ENCODE peak calls at places on chromosomes 11 and 22, in seven cellular contexts. O, W, T, N, K, P and M are unnamed samples. For H3K36me3, the result is how much of the 10 kb centered on the place peaks cover.

GRCh38 chr11:8679006-8679405 is 3.5 kb downstream of the TRIM66 start:
- DNase-seq in O (no peak), W (no peak), T (no peak), N (no peak), K (no peak), P (no peak), M (no peak)

GRCh38 chr11:69010361-69010891 is 2.6 kb downstream of the MRGPRF start:
- DNase-seq in O (peak), W (no peak), T (no peak), N (no peak), K (no peak), P (peak), M (peak)

GRCh38 chr22:35728639-35729308 is 11.1 kb downstream of the APOL5 start:
- DNase-seq in O (no peak), W (no peak), T (no peak), N (no peak), K (no peak), P (no peak), M (no peak)

GRCh38 chr11:40027737-40028136 is 1431.7 kb downstream of the LRRC4C start:
- DNase-seq in O (no peak), W (no peak), T (no peak), N (no peak), K (no peak), P (no peak), M (no peak)

GRCh38 chr11:96316869-96317268 is 26.1 kb downstream of the MAML2 start:
- DNase-seq in O (no peak), W (no peak), T (no peak), N (no peak), K (no peak), P (no peak), M (no peak)

GRCh38 chr11:67532889-67533288 is 9.6 kb upstream of the CABP2 start:
- DNase-seq in O (no peak), W (no peak), T (no peak), N (no peak), K (no peak), P (no peak), M (no peak)

GRCh38 chr11:69095300-69095699 is 46.6 kb downstream of the TPCN2 start:
- DNase-seq in O (peak), W (no peak), T (no peak), N (no peak), K (no peak), P (no peak), M (no peak)

GRCh38 chr22:24157783-24158170 is 23.5 kb upstream of the SUSD2 start:
- DNase-seq in O (no peak), W (no peak), T (peak), N (no peak), K (peak), P (no peak), M (no peak)

GRCh38 chr11:315051-315481 is 1.2 kb downstream of the IFITM1 start:
- DNase-seq in O (peak), W (no peak), T (no peak), N (no peak), K (no peak), P (no peak), M (no peak)

GRCh38 chr11:57219021-57219627 is 17.9 kb downstream of the APLNR start:
- DNase-seq in O (no peak), W (no peak), T (peak), N (no peak), K (no peak), P (no peak), M (no peak)

DNA sequence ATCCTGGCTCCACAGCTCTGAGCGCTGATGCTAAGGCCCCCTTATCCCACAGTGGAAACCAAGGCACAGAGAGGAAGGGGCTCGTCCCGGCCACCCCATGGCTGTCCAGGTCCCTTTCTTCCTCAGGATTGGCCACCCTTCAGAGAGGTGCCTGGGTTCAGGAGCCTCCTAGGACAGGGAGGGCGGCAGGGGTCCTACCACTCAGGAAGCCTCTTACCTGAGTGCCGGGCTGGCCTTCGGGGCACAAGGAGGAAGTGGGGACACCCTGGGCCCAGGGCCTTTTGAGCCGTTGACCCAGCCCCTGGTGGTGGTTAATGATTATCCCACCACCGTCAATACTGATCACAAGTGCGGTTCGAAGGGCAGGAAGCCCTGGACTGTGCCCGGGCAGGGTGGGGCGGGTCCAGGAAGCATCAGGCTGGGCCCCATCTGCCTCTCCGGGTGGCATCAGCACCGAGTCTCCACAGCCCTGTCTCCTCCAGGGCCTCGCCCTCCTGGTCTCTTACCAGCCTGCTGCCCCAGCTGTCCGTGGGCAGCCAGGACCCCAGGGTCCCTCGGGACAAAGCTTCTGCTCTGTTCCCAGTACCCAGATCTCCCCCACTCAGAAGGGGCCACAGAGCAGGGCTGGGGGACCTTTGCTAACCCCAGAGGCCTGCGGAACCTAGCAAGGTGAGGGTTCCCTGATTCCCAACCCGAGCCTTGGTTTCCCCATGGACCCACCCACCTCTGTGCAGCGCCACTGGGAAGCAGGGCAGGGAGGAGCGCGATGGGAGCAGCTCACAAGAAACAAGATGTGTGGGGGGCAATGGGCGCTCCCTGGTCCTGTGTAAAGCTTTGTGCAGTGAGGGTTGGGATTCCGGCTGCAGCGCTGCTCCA is 15.0 kb upstream of the EHD1 start:
- DNase-seq in O (no peak), W (no peak), T (no peak), N (no peak), K (no peak), P (no peak), M (no peak)
- H3K4me3 ChIP-seq in O (no peak), W (no peak), T (no peak), N (no peak), K (no peak), P (peak), M (no peak)

DNA sequence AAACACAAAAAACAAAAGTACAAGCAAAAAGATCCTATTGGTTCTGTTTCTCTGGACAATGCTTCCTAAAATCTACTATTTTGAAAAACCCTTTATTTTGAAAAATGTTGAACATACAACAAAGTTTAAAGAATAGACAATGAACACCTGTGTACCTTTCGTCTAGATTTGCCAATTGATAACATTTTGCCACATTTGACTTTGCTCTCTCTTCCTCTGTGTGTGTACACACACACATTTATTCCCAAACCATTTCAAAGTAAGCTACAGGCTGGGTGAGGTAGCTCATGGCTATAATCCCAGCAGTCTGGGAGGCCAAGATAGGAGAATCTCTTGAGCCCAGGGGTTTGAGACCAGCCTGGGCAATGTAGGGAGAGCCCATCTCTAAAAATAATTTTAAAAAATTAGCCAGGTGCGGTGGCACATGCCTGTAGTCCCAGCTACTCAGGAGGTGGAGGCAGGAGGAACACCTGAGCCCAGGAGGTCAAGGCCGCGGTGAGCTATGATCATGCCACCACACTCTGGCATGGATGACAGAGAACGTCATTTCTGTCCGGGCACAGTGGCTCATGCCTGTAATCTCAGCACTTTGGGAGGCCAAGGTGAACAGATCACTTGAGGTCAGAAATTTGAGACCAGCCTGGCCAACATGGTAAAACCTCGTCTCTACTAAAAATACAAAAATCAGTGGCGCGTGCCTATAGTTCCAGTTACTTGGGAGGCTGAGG is 5.3 kb upstream of the PSMC3 start:
- DNase-seq in O (no peak), W (no peak), T (no peak), N (no peak), K (no peak), P (no peak), M (no peak)
- H3K36me3 ChIP-seq in O (under half), W (under half), T (under half), N (under half), K (under half), P (under half), M (under half)

GRCh38 chr11:3169235-3169951 is 4.3 kb upstream of the OSBPL5 start:
- DNase-seq in O (peak), W (no peak), T (peak), N (no peak), K (no peak), P (peak), M (peak)
- H3K4me3 ChIP-seq in O (no peak), W (peak), T (peak), N (no peak), K (peak), P (peak), M (no peak)

DNA sequence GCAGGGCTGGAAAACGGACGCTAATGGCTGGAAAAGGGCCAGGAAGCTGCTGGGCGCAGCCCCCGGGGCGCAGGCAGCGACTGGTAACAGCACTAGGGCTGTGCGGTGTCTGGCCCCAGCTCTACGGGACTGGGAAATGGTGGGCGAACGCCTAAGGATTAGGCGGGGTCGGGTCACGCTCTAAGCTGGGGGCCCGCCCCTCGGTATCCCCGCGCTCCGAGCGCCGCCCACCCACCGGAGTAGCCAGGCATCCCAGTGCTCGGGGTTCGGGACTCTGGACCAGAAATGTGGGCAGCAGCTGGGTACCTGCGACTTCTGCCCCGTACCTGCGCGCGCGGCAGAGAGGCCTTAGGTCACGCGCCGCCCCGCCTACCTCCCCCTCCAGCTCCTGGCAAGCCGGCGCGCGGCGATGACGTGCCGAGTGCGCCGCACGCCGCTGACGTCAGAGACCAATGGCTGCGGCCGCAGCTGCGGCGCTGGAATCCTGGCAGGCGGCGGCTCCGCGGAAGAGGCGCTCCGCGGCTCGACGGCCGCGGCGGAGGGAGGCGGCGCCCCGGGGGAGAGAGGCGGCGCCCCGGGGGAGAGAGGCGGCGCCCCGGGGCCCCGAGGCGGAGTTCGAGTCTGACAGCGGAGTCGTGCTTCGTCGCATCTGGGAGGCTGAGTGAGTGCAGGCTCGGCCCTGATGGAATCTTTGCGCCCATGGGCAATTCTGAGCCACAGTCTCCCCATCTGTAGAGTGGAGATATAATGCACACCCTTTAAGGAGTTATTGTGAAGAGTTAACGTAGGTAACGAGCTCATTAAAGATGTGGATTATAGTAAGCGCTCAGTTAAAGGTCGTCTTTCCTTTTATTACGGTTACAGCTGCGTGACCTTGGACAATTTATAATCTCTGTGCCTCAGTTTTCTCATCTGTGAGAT is at the start of the genes HPS4 and SRRD:
- DNase-seq in O (peak), W (peak), T (peak), N (peak), K (peak), P (peak), M (peak)
- H3K36me3 ChIP-seq in O (under half), W (under half), T (under half), N (under half), K (under half), P (under half), M (under half)

GRCh38 chr11:125141178-125141577 is 23.4 kb upstream of the PKNOX2 start:
- DNase-seq in O (no peak), W (no peak), T (no peak), N (no peak), K (no peak), P (no peak), M (peak)
- H3K4me3 ChIP-seq in O (no peak), W (no peak), T (no peak), N (no peak), K (no peak), P (no peak), M (no peak)

GRCh38 chr11:133920109-133920990 is 36.4 kb downstream of the IGSF9B start:
- DNase-seq in O (peak), W (no peak), T (no peak), N (no peak), K (no peak), P (no peak), M (no peak)
- H3K36me3 ChIP-seq in O (under half), W (under half), T (half or more), N (under half), K (under half), P (under half), M (under half)

DNA sequence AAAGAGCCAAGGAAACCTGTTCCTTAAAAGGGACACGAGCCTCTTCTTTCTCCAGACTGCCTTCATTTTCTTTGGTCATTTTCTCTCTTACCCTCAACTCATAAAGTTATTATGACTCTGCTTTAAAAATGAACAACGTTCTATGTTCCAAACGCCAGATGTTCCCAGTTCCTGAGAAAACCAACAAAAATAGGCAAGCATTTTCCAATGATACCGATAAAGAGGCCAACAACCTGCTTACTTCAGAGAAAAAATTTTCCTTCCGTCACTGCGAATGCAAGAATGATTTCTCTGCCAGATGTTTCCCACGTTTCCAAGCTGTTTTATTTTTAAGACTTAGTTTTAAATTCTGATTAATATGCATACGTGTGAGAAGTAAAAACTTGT is 315 bp upstream of the TRPC6 start:
- DNase-seq in O (no peak), W (no peak), T (no peak), N (no peak), K (no peak), P (no peak), M (no peak)
- H3K4me3 ChIP-seq in O (peak), W (peak), T (peak), N (no peak), K (no peak), P (peak), M (peak)

GRCh38 chr11:71490044-71490730 is 36.9 kb upstream of the KRTAP5-7 start:
- DNase-seq in O (no peak), W (no peak), T (no peak), N (no peak), K (no peak), P (no peak), M (no peak)

GRCh38 chr11:71488086-71488967 is 35.3 kb downstream of the NADSYN1 start:
- DNase-seq in O (no peak), W (no peak), T (no peak), N (no peak), K (no peak), P (peak), M (peak)

GRCh38 chr11:71490731-71491390 is 36.2 kb upstream of the KRTAP5-7 start:
- DNase-seq in O (no peak), W (no peak), T (no peak), N (no peak), K (no peak), P (no peak), M (no peak)

GRCh38 chr11:71488968-71489265 is 35.9 kb downstream of the NADSYN1 start:
- DNase-seq in O (no peak), W (no peak), T (no peak), N (no peak), K (no peak), P (peak), M (no peak)

GRCh38 chr11:71489311-71490043 is 36.5 kb downstream of the NADSYN1 start:
- DNase-seq in O (no peak), W (no peak), T (no peak), N (no peak), K (no peak), P (peak), M (no peak)
- H3K36me3 ChIP-seq in O (half or more), W (under half), T (half or more), N (half or more), K (under half), P (under half), M (under half)

DNA sequence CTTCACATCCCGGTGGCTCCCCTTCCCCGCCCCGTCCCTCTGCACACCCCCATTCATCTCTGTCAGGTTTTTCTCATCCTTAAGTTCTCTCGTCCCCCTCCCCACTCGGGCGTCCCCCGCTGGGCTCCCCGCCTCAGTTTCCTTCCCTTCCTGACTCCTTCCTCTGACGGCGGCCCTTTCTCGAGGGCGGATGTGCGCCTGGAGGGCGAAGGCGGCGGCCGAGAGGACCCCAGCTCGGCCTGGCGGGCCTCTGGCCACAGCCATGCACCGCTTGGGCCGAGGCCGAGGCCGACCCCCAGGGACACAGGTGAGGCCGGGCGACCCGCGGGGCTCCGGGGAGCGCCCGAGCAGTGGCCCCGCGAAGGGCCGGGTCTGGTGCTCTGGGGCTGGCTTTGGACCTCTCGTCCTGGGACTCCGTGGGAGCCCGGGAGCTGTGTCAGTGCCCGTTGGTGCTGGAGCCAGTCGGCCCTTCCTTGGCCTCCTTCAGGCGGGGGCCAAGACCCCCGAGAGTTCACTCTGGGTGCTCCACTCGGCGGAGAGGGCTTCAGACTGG is 2.9 kb downstream of the PHLDB1 start:
- DNase-seq in O (no peak), W (no peak), T (no peak), N (no peak), K (peak), P (no peak), M (peak)
- H3K4me3 ChIP-seq in O (peak), W (peak), T (peak), N (no peak), K (peak), P (peak), M (peak)